ENCODE peak calls at places on chromosome 2, in five cellular contexts. Q is AG04449, E is Calu3, U is heart left ventricle, M is thoracic aorta. C is an unnamed sample.

GRCh38 chr2:110678457-110679336 is 834 bp upstream of the BUB1 start:
- DNase-seq in Q (no peak), U (no peak), M (no peak), E (peak), C (no peak)

GRCh38 chr2:224910535-224910934 is 131.7 kb downstream of the DOCK10 start:
- DNase-seq in M (no peak), E (no peak), U (no peak), Q (no peak), C (no peak)

GRCh38 chr2:162795312-162795711 is 43.3 kb downstream of the KCNH7 start:
- DNase-seq in Q (no peak), M (no peak), U (no peak), E (peak), C (no peak)

GRCh38 chr2:15259356-15259756 is 301.8 kb downstream of the NBAS start:
- DNase-seq in U (no peak), Q (no peak), E (no peak), M (no peak), C (no peak)

GRCh38 chr2:241150660-241151530 is 628 bp downstream of the PPP1R7 start:
- DNase-seq in U (no peak), M (no peak), E (no peak), Q (no peak), C (no peak)

GRCh38 chr2:37230581-37230980 is 815 bp downstream of the CEBPZ start:
- DNase-seq in E (no peak), U (no peak), M (no peak), Q (no peak), C (no peak)

GRCh38 chr2:219496781-219497494 is 1.8 kb upstream of the GMPPA start:
- DNase-seq in U (no peak), Q (no peak), M (no peak), E (no peak), C (no peak)

GRCh38 chr2:219175928-219176817 is 552 bp downstream of the CNPPD1 start:
- DNase-seq in Q (no peak), M (no peak), U (peak), E (peak), C (no peak)

GRCh38 chr2:9663008-9663879 is 32.4 kb upstream of the YWHAQ start:
- DNase-seq in Q (no peak), U (no peak), E (no peak), M (no peak), C (no peak)

GRCh38 chr2:163551974-163552373 is 183.8 kb downstream of the FIGN start:
- DNase-seq in M (no peak), Q (no peak), E (no peak), U (no peak), C (no peak)

GRCh38 chr2:38187416-38188127 is 111.6 kb upstream of the CYP1B1 start:
- DNase-seq in M (peak), E (no peak), Q (no peak), U (peak), C (no peak)

GRCh38 chr2:121377676-121378075 is 92.7 kb upstream of the TFCP2L1 start:
- DNase-seq in U (no peak), M (no peak), Q (no peak), E (no peak), C (no peak)

GRCh38 chr2:136242687-136243277 is 124.8 kb upstream of the CXCR4 start:
- DNase-seq in U (no peak), Q (no peak), M (no peak), E (no peak), C (no peak)

GRCh38 chr2:240320561-240321091 is 114.8 kb upstream of the GPC1 start:
- DNase-seq in U (no peak), Q (no peak), M (no peak), E (no peak), C (no peak)

GRCh38 chr2:131445896-131446295 is 30.0 kb upstream of the TUBA3D start:
- DNase-seq in M (no peak), U (peak), E (no peak), Q (no peak), C (no peak)

GRCh38 chr2:88159955-88160415 is 10.2 kb upstream of the THNSL2 start:
- DNase-seq in E (peak), U (no peak), M (no peak), Q (no peak), C (no peak)

GRCh38 chr2:109062558-109063325 is 66.3 kb upstream of the SH3RF3 start:
- DNase-seq in E (no peak), M (no peak), Q (no peak), U (no peak), C (peak)

GRCh38 chr2:109065335-109065734 is 63.7 kb upstream of the SH3RF3 start:
- DNase-seq in E (no peak), Q (no peak), M (no peak), U (no peak), C (peak)

GRCh38 chr2:109064660-109065306 is 64.2 kb upstream of the SH3RF3 start:
- DNase-seq in M (no peak), E (no peak), U (no peak), Q (no peak), C (no peak)

GRCh38 chr2:109061736-109062557 is 67.1 kb upstream of the SH3RF3 start:
- DNase-seq in E (no peak), U (no peak), M (no peak), Q (no peak), C (peak)

GRCh38 chr2:109063326-109063670 is 65.7 kb upstream of the SH3RF3 start:
- DNase-seq in E (no peak), M (no peak), Q (no peak), U (no peak), C (peak)
- TF ChIP-seq CTCF in E (no peak), M (no peak), Q (no peak), U (no peak), C (no peak)

GRCh38 chr2:64669288-64669687 is 15.6 kb upstream of the SERTAD2 start:
- DNase-seq in M (no peak), Q (no peak), U (no peak), E (no peak), C (no peak)
- TF ChIP-seq CTCF in M (no peak), Q (no peak), U (no peak), E (no peak), C (no peak)

GRCh38 chr2:12685145-12685544 is 31.6 kb upstream of the TRIB2 start:
- DNase-seq in Q (no peak), M (no peak), U (no peak), E (no peak), C (no peak)
- TF ChIP-seq CTCF in Q (no peak), M (no peak), U (no peak), E (no peak), C (no peak)

DNA sequence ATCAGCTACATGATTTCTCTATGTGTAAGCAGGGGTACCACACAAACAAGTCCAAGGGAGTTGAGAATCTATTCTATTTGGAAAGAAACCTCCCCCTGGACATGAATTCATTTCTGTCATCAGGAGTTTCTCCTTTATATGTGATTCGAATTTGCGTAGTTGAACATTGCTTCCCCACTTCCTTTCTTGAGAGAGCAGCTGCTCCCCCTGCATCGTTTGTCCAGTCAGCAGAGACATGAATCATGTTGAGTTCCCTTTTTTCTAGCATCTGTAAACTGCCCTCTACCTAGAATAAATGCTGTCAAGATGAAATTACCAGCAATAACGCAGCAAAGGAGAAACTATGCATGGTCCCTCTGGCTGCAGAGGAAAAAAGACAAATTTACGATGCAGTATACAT is 73.8 kb downstream of the KIF5C start:
- DNase-seq in U (no peak), E (no peak), Q (no peak), M (no peak), C (no peak)
- TF ChIP-seq CTCF in U (no peak), E (no peak), Q (no peak), M (no peak), C (no peak)

DNA sequence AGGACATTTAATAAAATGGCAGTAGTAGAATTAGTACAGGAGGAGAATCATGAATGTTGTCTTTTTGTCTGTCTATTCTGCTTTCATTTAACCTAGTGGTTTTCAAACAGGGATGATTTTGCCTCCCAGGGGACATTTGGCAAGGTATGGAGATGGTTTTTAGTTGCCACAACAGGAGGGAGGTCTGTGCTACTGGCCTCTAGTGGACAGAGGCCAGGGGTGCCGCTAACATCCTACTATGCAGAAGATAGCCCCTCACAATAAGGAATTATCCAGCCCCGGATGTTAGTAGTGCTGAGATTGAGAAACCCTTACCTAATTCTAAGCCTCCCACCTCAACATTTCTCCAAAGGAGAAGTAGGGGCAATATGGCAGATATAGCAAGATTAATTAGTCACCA is 18.3 kb downstream of the FASTKD2 start:
- DNase-seq in M (no peak), E (peak), U (no peak), Q (no peak), C (no peak)
- TF ChIP-seq CTCF in M (no peak), E (peak), U (peak), Q (peak), C (peak)

GRCh38 chr2:174614261-174614660 is 16.7 kb upstream of the WIPF1 start:
- DNase-seq in M (no peak), Q (peak), U (no peak), E (no peak), C (no peak)

GRCh38 chr2:174615951-174616436 is 18.4 kb upstream of the WIPF1 start:
- DNase-seq in Q (no peak), E (no peak), U (no peak), M (no peak), C (no peak)

GRCh38 chr2:174618179-174618578 is 20.6 kb upstream of the WIPF1 start:
- DNase-seq in E (no peak), M (no peak), U (no peak), Q (no peak), C (no peak)

GRCh38 chr2:174617713-174618112 is 20.1 kb upstream of the WIPF1 start:
- DNase-seq in Q (no peak), M (no peak), E (no peak), U (no peak), C (no peak)

DNA sequence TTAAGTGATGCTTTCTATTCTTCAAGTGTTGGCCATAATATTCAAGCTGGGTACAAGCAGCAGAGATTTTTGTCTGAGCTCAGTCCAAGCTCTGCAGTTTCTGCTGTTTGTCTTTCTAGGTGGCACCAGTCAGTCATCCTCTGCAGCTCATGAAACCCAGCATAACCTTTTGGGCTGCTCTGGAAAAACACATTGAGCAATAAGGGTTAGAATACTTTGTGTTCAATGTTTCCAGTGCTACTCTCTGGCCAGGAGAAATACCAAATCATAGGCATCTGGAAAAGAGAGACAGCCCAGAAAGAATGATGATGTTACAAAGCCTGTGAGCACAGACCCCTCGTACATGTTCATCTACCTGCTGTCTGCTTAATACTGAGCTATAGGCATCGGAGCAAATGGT is 19.5 kb upstream of the WIPF1 start:
- DNase-seq in Q (no peak), M (no peak), U (no peak), E (no peak), C (no peak)
- TF ChIP-seq CTCF in Q (peak), M (no peak), U (no peak), E (no peak), C (peak)

GRCh38 chr2:238716585-238716984 is 131.3 kb upstream of the TWIST2 start:
- DNase-seq in U (no peak), E (no peak), M (no peak), Q (no peak), C (peak)
- TF ChIP-seq CTCF in U (no peak), E (no peak), M (no peak), Q (no peak), C (no peak)

GRCh38 chr2:182649316-182649715 is 66.7 kb upstream of the DNAJC10 start:
- DNase-seq in Q (no peak), U (no peak), E (peak), M (no peak), C (no peak)
- TF ChIP-seq CTCF in Q (peak), U (peak), E (peak), M (peak), C (peak)

GRCh38 chr2:201244829-201245228 is 15.5 kb upstream of the CASP8 start:
- DNase-seq in M (no peak), U (no peak), E (no peak), Q (no peak), C (no peak)
- TF ChIP-seq CTCF in M (no peak), U (no peak), E (no peak), Q (no peak), C (no peak)

DNA sequence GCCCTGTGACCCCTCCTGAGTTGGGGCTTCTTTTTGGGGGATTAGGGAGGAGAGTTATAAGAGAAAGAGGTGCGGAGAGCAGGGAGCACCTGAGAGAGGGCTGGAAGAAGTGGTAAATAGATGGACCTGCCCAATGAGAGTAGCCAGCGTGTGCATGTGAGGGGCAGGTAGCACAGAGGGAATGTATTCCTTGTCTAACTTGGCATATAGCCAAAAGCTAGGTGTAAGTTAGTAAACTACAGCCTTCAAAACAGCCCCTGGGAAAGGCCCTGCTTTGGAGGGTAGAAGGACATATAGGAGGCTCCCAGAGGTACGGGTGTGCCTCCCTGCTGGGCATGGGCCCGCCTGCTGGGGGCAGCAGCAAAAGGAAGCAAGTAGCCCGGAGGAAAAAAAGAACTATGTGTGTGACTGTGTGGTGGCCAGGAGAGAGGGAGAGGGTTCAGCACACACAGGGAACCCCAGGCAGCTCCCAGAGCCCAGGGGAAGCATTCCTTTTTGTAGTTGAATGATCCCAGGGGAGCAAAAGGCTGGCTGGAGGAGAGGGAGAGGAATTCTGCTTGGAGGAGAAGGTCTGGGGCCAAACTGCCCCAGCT is 48.0 kb downstream of the TCF7L1 start:
- DNase-seq in E (peak), U (no peak), M (no peak), Q (no peak), C (no peak)
- TF ChIP-seq CTCF in E (no peak), U (no peak), M (no peak), Q (peak), C (peak)

C was measured in osteocyte.